ENCODE peak calls at places on chromosomes 5 and 9, in seven cellular contexts. H is osteoblast, D is A549, I is GM12865, G is GM10248, X is choroid plexus epithelial cell, T is astrocyte of the spinal cord. U is an unnamed sample.

GRCh38 chr9:115306860-115307259 is 188.9 kb upstream of the TNC start:
- DNase-seq in H (peak; percentile 72), D (no peak), I (no peak), G (no peak), X (peak; percentile 57), T (no peak), U (no peak)

GRCh38 chr9:113754739-113755138 is 121.4 kb upstream of the ZNF618 start:
- DNase-seq in H (no peak), D (no peak), I (no peak), G (no peak), X (no peak), T (no peak), U (no peak)

GRCh38 chr5:173396311-173396993 is 68.2 kb upstream of the STC2 start:
- DNase-seq in H (no peak), D (peak; percentile 23), I (no peak), G (no peak), X (peak; percentile 16), T (no peak), U (no peak)

GRCh38 chr5:4551034-4551433 is 589.1 kb upstream of the ADAMTS16 start:
- DNase-seq in H (no peak), D (no peak), I (no peak), G (no peak), X (no peak), T (peak; percentile 5), U (no peak)

GRCh38 chr5:157025093-157025698 is 33.7 kb downstream of the HAVCR1 start:
- DNase-seq in H (no peak), D (no peak), I (peak; percentile 66), G (no peak), X (no peak), T (no peak), U (no peak)

GRCh38 chr5:136192015-136192525 is 892 bp downstream of the SMIM32 start:
- DNase-seq in H (peak; percentile 56), D (no peak), I (no peak), G (peak; percentile 19), X (peak; percentile 12), T (no peak), U (no peak)

GRCh38 chr5:40689442-40689841 is 9.7 kb downstream of the PTGER4 start:
- DNase-seq in H (peak; percentile 85), D (peak; percentile 79), I (peak; percentile 39), G (peak; percentile 29), X (peak; percentile 96), T (peak; percentile 97), U (no peak)

GRCh38 chr9:37897665-37898064 is 6.3 kb downstream of the SLC25A51 start:
- DNase-seq in H (no peak), D (no peak), I (no peak), G (no peak), X (peak; percentile 37), T (no peak), U (peak; percentile 2)

GRCh38 chr9:71937070-71937625 is 25.7 kb downstream of the C9orf85 start:
- DNase-seq in H (no peak), D (no peak), I (no peak), G (no peak), X (no peak), T (no peak), U (no peak)

GRCh38 chr5:134917070-134917831 is 12.3 kb downstream of the PCBD2 start:
- DNase-seq in H (peak; percentile 35), D (peak; percentile 16), I (no peak), G (no peak), X (no peak), T (no peak), U (no peak)

GRCh38 chr5:151820903-151821302 is 49.1 kb downstream of the G3BP1 start:
- DNase-seq in H (no peak), D (no peak), I (no peak), G (no peak), X (no peak), T (no peak), U (no peak)

GRCh38 chr5:39608024-39608423 is 183.2 kb upstream of the DAB2 start:
- DNase-seq in H (peak; percentile 73), D (no peak), I (peak; percentile 11), G (peak; percentile 26), X (no peak), T (no peak), U (peak; percentile 29)

GRCh38 chr5:5270958-5271605 is 131.0 kb downstream of the ADAMTS16 start:
- DNase-seq in H (peak; percentile 93), D (peak; percentile 82), I (no peak), G (no peak), X (peak; percentile 85), T (peak; percentile 85), U (no peak)

GRCh38 chr5:61943718-61944117 is 362.3 kb upstream of the KIF2A start:
- DNase-seq in H (no peak), D (no peak), I (no peak), G (no peak), X (no peak), T (no peak), U (no peak)

GRCh38 chr5:61942462-61943049 is 363.4 kb upstream of the KIF2A start:
- DNase-seq in H (peak; percentile 56), D (no peak), I (no peak), G (no peak), X (no peak), T (no peak), U (no peak)

GRCh38 chr5:61941637-61942036 is 364.4 kb upstream of the KIF2A start:
- DNase-seq in H (peak; percentile 21), D (no peak), I (no peak), G (no peak), X (no peak), T (no peak), U (no peak)
- TF ChIP-seq CTCF in H (no peak), D (no peak), I (no peak), G (no peak), X (no peak), T (no peak), U (no peak)

DNA sequence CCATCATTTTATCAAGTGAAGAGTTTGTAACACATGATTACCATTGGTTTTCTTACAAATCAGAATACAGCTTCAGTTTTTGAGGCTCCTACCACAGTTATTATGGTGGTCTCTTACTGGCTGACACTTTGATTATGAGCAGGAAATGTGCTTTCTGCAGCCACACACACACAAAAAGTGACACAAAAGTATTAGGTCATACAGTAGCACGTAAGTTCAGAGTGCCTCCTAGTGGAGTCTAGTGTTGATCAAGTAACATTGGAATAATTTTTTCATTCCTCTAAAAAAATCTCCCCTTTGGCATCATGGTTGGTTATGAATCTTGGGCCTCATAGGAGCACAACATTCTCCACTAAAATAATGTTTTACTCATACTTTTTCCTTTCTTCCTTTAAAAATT is 37.6 kb downstream of the PAM start:
- DNase-seq in H (peak; percentile 17), D (peak; percentile 6), I (peak; percentile 29), G (no peak), X (peak; percentile 70), T (no peak), U (no peak)
- TF ChIP-seq CTCF in H (peak; percentile 41), D (peak; percentile 34), I (peak; percentile 11), G (no peak), X (peak; percentile 60), T (peak; percentile 27), U (no peak)

GRCh38 chr5:133343196-133343595 is 269.1 kb downstream of the FSTL4 start:
- DNase-seq in H (no peak), D (no peak), I (no peak), G (no peak), X (no peak), T (no peak), U (no peak)

GRCh38 chr5:133340002-133340755 is 272.2 kb downstream of the FSTL4 start:
- DNase-seq in H (no peak), D (no peak), I (no peak), G (no peak), X (no peak), T (no peak), U (no peak)

GRCh38 chr5:133340822-133341221 is 271.5 kb downstream of the FSTL4 start:
- DNase-seq in H (no peak), D (no peak), I (no peak), G (no peak), X (no peak), T (no peak), U (no peak)

GRCh38 chr5:133341296-133341695 is 271.0 kb downstream of the FSTL4 start:
- DNase-seq in H (no peak), D (no peak), I (no peak), G (no peak), X (no peak), T (no peak), U (no peak)

DNA sequence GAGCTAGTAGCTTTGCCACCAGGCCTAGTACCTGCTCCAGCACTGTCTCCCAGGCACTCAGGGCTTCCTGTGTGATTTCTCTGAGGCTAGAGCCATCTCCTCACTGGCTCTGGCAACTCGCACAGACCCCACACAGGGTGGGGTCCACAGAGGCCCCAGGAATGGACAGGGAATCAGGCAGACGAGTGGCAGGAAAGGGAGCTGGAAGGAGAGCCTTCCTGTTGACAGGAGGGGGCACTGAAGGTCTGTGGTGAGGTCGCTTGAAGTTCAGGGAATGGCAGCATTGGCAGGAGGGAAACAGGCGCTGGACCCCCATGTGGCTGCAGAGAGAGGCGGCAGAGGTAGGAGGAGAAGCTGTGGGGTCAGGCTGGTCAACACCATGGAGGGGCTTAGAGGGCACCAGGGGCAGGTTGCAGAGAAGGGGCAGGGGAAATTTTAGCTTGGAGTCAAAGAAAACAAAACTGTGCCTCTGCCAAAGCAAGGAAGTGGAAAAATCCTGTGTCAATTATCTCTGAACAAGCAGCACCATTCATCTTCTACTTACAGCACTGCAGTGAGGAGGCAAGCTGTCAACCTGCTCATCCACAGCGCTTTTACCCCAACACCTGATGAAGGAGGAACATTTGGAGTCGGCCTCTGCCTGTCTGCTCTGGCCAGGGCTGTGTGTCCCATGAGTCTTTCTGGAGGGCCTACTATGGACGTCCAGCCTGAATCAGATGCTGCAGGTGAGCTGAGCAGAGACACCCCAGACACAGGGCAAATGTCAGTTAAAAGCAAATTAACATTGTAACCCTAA is 270.2 kb downstream of the FSTL4 start:
- DNase-seq in H (no peak), D (no peak), I (no peak), G (no peak), X (no peak), T (no peak), U (no peak)
- TF ChIP-seq CTCF in H (no peak), D (no peak), I (no peak), G (no peak), X (no peak), T (no peak), U (no peak)

GRCh38 chr9:128731093-128731492 is 7.2 kb upstream of the ZDHHC12 start:
- DNase-seq in H (no peak), D (no peak), I (no peak), G (no peak), X (no peak), T (no peak), U (no peak)

GRCh38 chr9:128731691-128732090 is 7.8 kb upstream of the ZDHHC12 start:
- DNase-seq in H (no peak), D (no peak), I (no peak), G (no peak), X (no peak), T (no peak), U (no peak)

GRCh38 chr9:128735373-128735772 is 11.4 kb upstream of the ZDHHC12 start:
- DNase-seq in H (peak; percentile 79), D (no peak), I (no peak), G (no peak), X (no peak), T (no peak), U (no peak)

GRCh38 chr9:128732576-128732975 is 8.6 kb upstream of the ZDHHC12 start:
- DNase-seq in H (no peak), D (no peak), I (no peak), G (no peak), X (no peak), T (no peak), U (no peak)

DNA sequence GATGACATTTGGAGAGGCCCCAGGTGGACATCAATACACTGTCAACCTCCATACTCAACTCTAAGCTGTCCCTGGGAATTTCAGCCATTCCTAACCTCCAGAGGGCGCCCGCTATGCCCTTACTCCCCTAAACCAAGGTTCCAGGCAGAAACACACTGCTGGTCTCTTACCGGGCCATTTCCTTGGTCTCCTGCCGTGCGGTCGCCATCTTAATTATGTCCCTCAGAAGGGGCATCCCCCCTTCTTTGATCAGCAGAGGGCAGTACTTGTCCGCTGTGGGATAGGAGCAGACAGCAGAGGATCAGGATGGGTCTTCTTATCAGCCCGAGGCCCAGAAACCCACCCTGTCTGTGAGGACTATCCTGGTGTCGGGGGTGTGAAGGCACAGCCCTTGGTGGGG is 9.3 kb upstream of the ZDHHC12 start:
- DNase-seq in H (peak; percentile 96), D (peak; percentile 97), I (peak; percentile 63), G (no peak), X (peak; percentile 90), T (peak; percentile 87), U (no peak)
- TF ChIP-seq CTCF in H (peak; percentile 86), D (peak; percentile 94), I (peak; percentile 55), G (peak; percentile 49), X (peak; percentile 80), T (peak; percentile 83), U (peak; percentile 52)

U was measured in GM13977.